ENCODE peak calls at places on chromosome 19, in four cellular contexts. H, C, S and L are unnamed samples.

GRCh38 chr19:4985551-4985991 is 16.7 kb downstream of the KDM4B start:
- DNase-seq in H (no peak), C (no peak), S (no peak), L (no peak)

GRCh38 chr19:44643605-44644390 is at the start of gene PVR:
- DNase-seq in H (peak), C (peak), S (peak), L (peak)

GRCh38 chr19:11261902-11262839 is at the start of gene DOCK6:
- DNase-seq in H (no peak), C (no peak), S (no peak), L (no peak)

GRCh38 chr19:40344422-40344821 is 3.8 kb downstream of the C19orf47 start:
- DNase-seq in H (no peak), C (no peak), S (no peak), L (no peak)

GRCh38 chr19:1206733-1207301 is 1.2 kb downstream of the STK11 start:
- DNase-seq in H (no peak), C (no peak), S (no peak), L (no peak)

GRCh38 chr19:4449022-4449825 is 8.4 kb downstream of the UBXN6 start:
- DNase-seq in H (peak), C (no peak), S (no peak), L (no peak)

GRCh38 chr19:55082023-55082851 is 6.6 kb downstream of the EPS8L1 start:
- DNase-seq in H (peak), C (peak), S (no peak), L (peak)

GRCh38 chr19:1748115-1748702 is 5.1 kb upstream of the ONECUT3 start:
- DNase-seq in H (no peak), C (no peak), S (no peak), L (no peak)

GRCh38 chr19:50427997-50428425 is 4.7 kb upstream of the MYBPC2 start:
- DNase-seq in H (peak), C (peak), S (peak), L (peak)

GRCh38 chr19:29375429-29376093 is 150.2 kb upstream of the VSTM2B start:
- DNase-seq in H (no peak), C (no peak), S (peak), L (no peak)

GRCh38 chr19:5434970-5435641 is 20.1 kb upstream of the ZNRF4 start:
- DNase-seq in H (no peak), C (peak), S (no peak), L (peak)

GRCh38 chr19:47309608-47310007 is at the start of gene C5AR1:
- DNase-seq in H (peak), C (no peak), S (peak), L (no peak)

GRCh38 chr19:28130066-28130511 is 1082.9 kb downstream of the UQCRFS1 start:
- DNase-seq in H (no peak), C (no peak), S (no peak), L (no peak)

GRCh38 chr19:10685210-10685609 is 16.0 kb upstream of the QTRT1 start:
- DNase-seq in H (no peak), C (no peak), S (no peak), L (no peak)

GRCh38 chr19:11450570-11451326 is 15.3 kb downstream of the PRKCSH start:
- DNase-seq in H (no peak), C (no peak), S (no peak), L (no peak)

GRCh38 chr19:7795555-7796161 is 32.6 kb downstream of the CLEC4M start:
- DNase-seq in H (no peak), C (no peak), S (no peak), L (no peak)

GRCh38 chr19:6719540-6719861 is 949 bp downstream of the C3 start:
- DNase-seq in H (no peak), C (no peak), S (no peak), L (no peak)

GRCh38 chr19:45593520-45593919 is 8.5 kb downstream of the GPR4 start:
- DNase-seq in H (no peak), C (no peak), S (no peak), L (no peak)

GRCh38 chr19:56217039-56217949 is 15.2 kb downstream of the ZSCAN5C start:
- DNase-seq in H (peak), C (peak), S (no peak), L (peak)

GRCh38 chr19:16359074-16359473 is 34.4 kb downstream of the KLF2 start:
- DNase-seq in H (no peak), C (no peak), S (no peak), L (no peak)

GRCh38 chr19:806815-807421 is 9.7 kb downstream of the PTBP1 start:
- DNase-seq in H (no peak), C (no peak), S (no peak), L (no peak)

GRCh38 chr19:46076951-46077814 is 36.4 kb upstream of the IGFL4 start:
- DNase-seq in H (no peak), C (peak), S (no peak), L (peak)

GRCh38 chr19:47075179-47075811 is 26.9 kb upstream of the TMEM160 start:
- DNase-seq in H (no peak), C (no peak), S (peak), L (no peak)

GRCh38 chr19:45305421-45305820 is 17.3 kb downstream of the CKM start:
- DNase-seq in H (no peak), C (peak), S (no peak), L (no peak)

GRCh38 chr19:43439183-43440063 is 24.7 kb downstream of the TEX101 start:
- DNase-seq in H (peak), C (peak), S (no peak), L (no peak)

GRCh38 chr19:56109216-56109615 is 11.9 kb downstream of the ZNF787 start:
- DNase-seq in H (no peak), C (peak), S (no peak), L (no peak)

GRCh38 chr19:41416194-41416674 is 10.9 kb downstream of the B3GNT8 start:
- DNase-seq in H (no peak), C (no peak), S (peak), L (no peak)

GRCh38 chr19:40687525-40688016 is 2.9 kb downstream of the NUMBL start:
- DNase-seq in H (peak), C (peak), S (peak), L (peak)

GRCh38 chr19:36051236-36051635 is 2.8 kb downstream of the THAP8 start:
- DNase-seq in H (no peak), C (no peak), S (no peak), L (no peak)
- TF ChIP-seq CTCF in H (peak), C (peak), S (no peak), L (peak)

GRCh38 chr19:3138268-3138667 is 2.4 kb downstream of the GNA15 start:
- DNase-seq in H (no peak), C (no peak), S (no peak), L (no peak)
- H3K4me3 ChIP-seq in H (no peak), C (no peak), S (no peak), L (no peak)

DNA sequence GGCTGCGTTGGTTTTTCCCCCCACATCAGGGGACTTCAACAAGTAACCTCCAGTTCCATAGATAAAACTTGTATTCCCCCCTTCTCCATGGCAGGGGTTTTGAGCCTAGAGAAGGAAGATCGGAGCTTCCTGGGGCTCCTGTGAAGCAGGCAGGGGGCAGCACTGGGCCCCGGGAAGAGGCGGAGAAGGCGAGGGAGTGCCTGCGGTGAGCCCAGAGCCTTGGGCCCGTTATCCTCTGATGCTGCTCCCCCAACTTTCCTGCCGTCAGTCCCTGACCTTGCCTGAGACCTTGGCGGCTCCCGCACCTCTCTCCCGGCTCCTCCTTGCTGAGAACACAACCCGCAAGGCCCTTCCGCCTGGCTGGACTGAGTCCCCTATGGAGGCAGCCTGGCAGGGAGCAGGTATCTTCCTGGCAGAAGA is 2.5 kb downstream of the LIPE start:
- DNase-seq in H (no peak), C (no peak), S (no peak), L (no peak)
- TF ChIP-seq CTCF in H (peak), C (peak), S (no peak), L (no peak)

DNA sequence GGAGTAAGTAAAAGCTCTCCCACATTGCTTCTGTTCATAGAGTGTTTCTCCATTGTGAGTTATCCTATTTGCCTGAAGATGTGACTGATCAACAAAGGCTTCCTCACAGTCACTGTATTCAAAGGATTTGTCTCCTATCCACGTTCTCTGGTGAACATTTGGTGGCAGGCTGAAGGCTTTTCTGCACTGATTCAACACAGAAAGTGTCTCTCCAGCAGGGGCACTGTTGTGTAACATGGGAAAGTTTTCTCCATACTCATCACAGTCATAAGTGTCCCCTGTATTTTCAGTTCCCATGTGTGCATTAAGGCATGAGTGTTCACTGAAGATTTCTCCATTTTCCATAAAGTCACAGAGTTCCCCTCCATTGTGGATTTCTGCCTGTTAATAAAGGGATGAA is 17.6 kb downstream of the ZNF121 start:
- DNase-seq in H (no peak), C (no peak), S (no peak), L (peak)
- H3K4me3 ChIP-seq in H (no peak), C (no peak), S (no peak), L (no peak)

GRCh38 chr19:19110410-19111137 is 27.7 kb downstream of the TMEM161A start:
- DNase-seq in H (no peak), C (no peak), S (no peak), L (no peak)
- TF ChIP-seq CTCF in H (peak), C (peak), S (peak), L (peak)

GRCh38 chr19:18295034-18295451 is 13.6 kb upstream of the JUND start:
- DNase-seq in H (no peak), C (no peak), S (no peak), L (no peak)

GRCh38 chr19:18292460-18292809 is 11.0 kb upstream of the JUND start:
- DNase-seq in H (no peak), C (no peak), S (no peak), L (no peak)

GRCh38 chr19:18292810-18293641 is 11.6 kb upstream of the JUND start:
- DNase-seq in H (peak), C (peak), S (peak), L (peak)

GRCh38 chr19:18294467-18294864 is 13.0 kb upstream of the JUND start:
- DNase-seq in H (no peak), C (no peak), S (peak), L (no peak)

GRCh38 chr19:18293642-18294466 is 12.4 kb upstream of the JUND start:
- DNase-seq in H (no peak), C (no peak), S (no peak), L (no peak)
- H3K4me3 ChIP-seq in H (no peak), C (no peak), S (peak), L (no peak)

GRCh38 chr19:34676697-34677385 is at the start of gene SCGB2B2:
- DNase-seq in H (peak), C (no peak), S (peak), L (no peak)
- TF ChIP-seq CTCF in H (peak), C (no peak), S (no peak), L (peak)

GRCh38 chr19:18496167-18496979 is 25.5 kb downstream of the ELL start:
- DNase-seq in H (no peak), C (peak), S (peak), L (peak)
- H3K4me3 ChIP-seq in H (no peak), C (no peak), S (no peak), L (no peak)

GRCh38 chr19:30719189-30719990 is 347.2 kb downstream of the ZNF536 start:
- DNase-seq in H (peak), C (peak), S (peak), L (peak)
- TF ChIP-seq CTCF in H (peak), C (no peak), S (no peak), L (no peak)